ENCODE peak calls at places on chromosomes 13 and 19, in six cellular contexts. Y is Peyer's patch, I is AG10803, W is GM13976, A is A549, C is upper lobe of left lung. D is an unnamed sample.
A peak's percentile ranks its signal among the peaks of the same experiment; 100 is the strongest.

GRCh38 chr13:24267283-24267682 is 42.1 kb upstream of the C1QTNF9 start:
- DNase-seq in C (no peak), A (no peak), W (peak; percentile 52), I (peak; percentile 52), Y (no peak), D (peak; percentile 65)

GRCh38 chr19:55441319-55441691 is 1.8 kb downstream of the SHISA7 start:
- DNase-seq in I (no peak), W (no peak), Y (no peak), C (no peak), A (no peak), D (no peak)

GRCh38 chr13:110444226-110444653 is 117.3 kb downstream of the RAB20 start:
- DNase-seq in Y (no peak), W (peak; percentile 57), C (no peak), I (peak; percentile 47), A (no peak), D (peak; percentile 61)

GRCh38 chr13:91133941-91134772 is 213.3 kb upstream of the MIR17HG start:
- DNase-seq in W (peak; percentile 32), A (peak; percentile 57), Y (no peak), I (peak; percentile 44), C (peak; percentile 27), D (peak; percentile 48)

GRCh38 chr13:29702912-29703351 is 107.4 kb upstream of the SLC7A1 start:
- DNase-seq in Y (no peak), A (peak; percentile 1), W (no peak), C (no peak), I (peak; percentile 93), D (peak; percentile 92)

GRCh38 chr19:18386543-18387251 is 739 bp downstream of the GDF15 start:
- DNase-seq in A (peak; percentile 46), C (peak; percentile 54), Y (no peak), I (peak; percentile 91), W (no peak), D (peak; percentile 93)

GRCh38 chr19:52946322-52947310 is 16.1 kb downstream of the ZNF816 start:
- DNase-seq in Y (no peak), I (no peak), W (no peak), C (no peak), A (no peak), D (no peak)

GRCh38 chr13:37531054-37531453 is 67.5 kb downstream of the POSTN start:
- DNase-seq in C (no peak), Y (no peak), A (no peak), I (peak; percentile 53), W (no peak), D (peak; percentile 88)

GRCh38 chr13:91647361-91647970 is 249.0 kb downstream of the GPC5 start:
- DNase-seq in C (no peak), Y (no peak), W (peak; percentile 6), A (peak; percentile 27), I (no peak), D (peak; percentile 60)

GRCh38 chr13:51731759-51732158 is 72.2 kb downstream of the DHRS12 start:
- DNase-seq in Y (no peak), I (peak; percentile 86), C (no peak), A (peak; percentile 16), W (no peak), D (peak; percentile 87)

GRCh38 chr13:98595134-98595533 is 18.2 kb upstream of the STK24 start:
- DNase-seq in C (no peak), Y (no peak), I (no peak), A (no peak), W (no peak), D (no peak)

GRCh38 chr13:98592353-98592740 is 15.4 kb upstream of the STK24 start:
- DNase-seq in Y (no peak), A (no peak), W (no peak), C (no peak), I (no peak), D (no peak)

GRCh38 chr13:98599502-98600328 is 22.8 kb upstream of the STK24 start:
- DNase-seq in Y (no peak), I (peak; percentile 42), A (peak; percentile 9), C (no peak), W (no peak), D (peak; percentile 12)

DNA sequence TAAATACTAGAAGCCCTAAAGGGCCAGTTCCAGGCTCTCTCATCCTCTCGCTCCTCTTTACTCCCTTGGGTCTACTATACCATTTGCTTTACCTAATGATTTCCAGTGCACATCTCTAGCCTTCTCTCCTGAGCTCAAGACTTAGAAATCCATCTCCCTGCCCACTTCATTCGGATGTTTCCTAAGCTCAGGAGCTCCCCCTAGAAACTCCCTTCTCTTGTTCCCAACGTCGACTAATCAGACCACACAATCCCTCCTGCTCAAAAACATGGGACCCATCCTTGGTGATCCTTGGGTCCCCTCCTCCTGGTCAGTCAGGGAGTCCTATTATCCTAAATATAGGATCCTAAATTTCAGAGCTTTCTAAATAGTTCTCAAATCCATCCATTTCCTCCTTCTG is 21.1 kb upstream of the STK24 start:
- DNase-seq in A (peak; percentile 9), C (no peak), W (no peak), I (no peak), Y (no peak), D (peak; percentile 15)
- TF ChIP-seq CTCF in A (peak; percentile 5), C (no peak), W (no peak), I (peak; percentile 14), Y (no peak), D (no peak)

GRCh38 chr19:51407631-51408131 is 9.8 kb downstream of the SIGLEC10 start:
- DNase-seq in W (peak; percentile 63), A (peak; percentile 72), I (peak; percentile 16), C (no peak), Y (no peak), D (peak; percentile 22)
- TF ChIP-seq CTCF in W (peak; percentile 51), A (peak; percentile 48), I (peak; percentile 54), C (peak; percentile 47), Y (peak; percentile 60), D (peak; percentile 52)

DNA sequence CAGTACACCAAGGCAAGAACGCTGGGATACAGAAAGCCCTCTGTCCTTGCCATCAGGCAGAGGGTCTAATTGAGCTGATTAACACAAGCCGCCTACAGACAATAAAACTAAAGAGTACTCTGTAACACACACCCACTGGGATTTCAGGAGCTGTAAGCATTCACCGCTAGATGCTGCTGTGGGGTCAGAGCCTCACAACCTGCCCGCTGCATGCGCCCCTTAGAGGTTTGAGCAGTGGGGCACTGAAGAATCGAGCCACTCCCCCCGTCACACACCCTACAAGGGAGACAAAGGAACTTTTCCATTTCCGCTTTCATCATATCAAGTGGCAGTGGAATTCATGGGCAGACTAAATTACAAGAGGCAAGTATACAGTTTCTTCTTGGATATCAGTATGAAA is 1080.6 kb downstream of the PCDH17 start:
- DNase-seq in I (no peak), Y (no peak), A (peak; percentile 0), W (no peak), C (no peak), D (no peak)
- TF ChIP-seq CTCF in I (no peak), Y (no peak), A (no peak), W (no peak), C (no peak), D (no peak)

GRCh38 chr19:1422943-1423342 is 15.3 kb upstream of the RPS15 start:
- DNase-seq in C (no peak), A (no peak), I (no peak), W (no peak), Y (no peak), D (no peak)
- TF ChIP-seq CTCF in C (no peak), A (no peak), I (no peak), W (no peak), Y (no peak), D (no peak)